ENCODE peak calls at places on chromosomes 6 and 20, in six cellular contexts. O, A, G, F, P and S are unnamed samples. For H3K4me1, the result is how much of the 10 kb centered on the place peaks cover.

GRCh38 chr20:53708129-53708968 is 114.7 kb upstream of the ZNF217 start:
- DNase-seq in O (no peak), A (no peak), G (no peak), F (no peak), P (no peak), S (no peak)

GRCh38 chr20:38672504-38672903 is 51.8 kb upstream of the SLC32A1 start:
- DNase-seq in O (no peak), A (no peak), G (no peak), F (no peak), P (no peak), S (no peak)

GRCh38 chr20:9565910-9566550 is 51.6 kb downstream of the LAMP5 start:
- DNase-seq in O (no peak), A (no peak), G (no peak), F (no peak), P (no peak), S (no peak)

GRCh38 chr20:56629464-56630085 is 469 bp downstream of the TFAP2C start:
- DNase-seq in O (no peak), A (no peak), G (no peak), F (no peak), P (no peak), S (no peak)

GRCh38 chr6:52662031-52662430 is 8.9 kb upstream of the TMEM14A start:
- DNase-seq in O (no peak), A (no peak), G (no peak), F (no peak), P (no peak), S (no peak)

GRCh38 chr6:89510393-89510792 is 77.4 kb downstream of the ANKRD6 start:
- DNase-seq in O (no peak), A (no peak), G (no peak), F (no peak), P (no peak), S (no peak)

GRCh38 chr6:16921399-16922110 is 160.3 kb upstream of the ATXN1 start:
- DNase-seq in O (no peak), A (no peak), G (no peak), F (no peak), P (no peak), S (no peak)

GRCh38 chr20:11686900-11687543 is 230.7 kb upstream of the BTBD3 start:
- DNase-seq in O (no peak), A (no peak), G (peak), F (peak), P (no peak), S (no peak)

GRCh38 chr6:138817799-138818198 is 21.9 kb downstream of the ECT2L start:
- DNase-seq in O (no peak), A (no peak), G (peak), F (no peak), P (no peak), S (no peak)

GRCh38 chr20:1469925-1470571 is 3.4 kb upstream of the NSFL1C start:
- DNase-seq in O (peak), A (peak), G (peak), F (peak), P (peak), S (peak)

GRCh38 chr6:3258201-3258600 is 546 bp upstream of the PSMG4 start:
- DNase-seq in O (no peak), A (no peak), G (no peak), F (no peak), P (no peak), S (no peak)

GRCh38 chr20:57501461-57502330 is 23.2 kb downstream of the CTCFL start:
- DNase-seq in O (no peak), A (no peak), G (no peak), F (no peak), P (no peak), S (peak)

GRCh38 chr20:8670900-8671229 is 398.0 kb upstream of the PLCB4 start:
- DNase-seq in O (no peak), A (no peak), G (no peak), F (no peak), P (no peak), S (no peak)

DNA sequence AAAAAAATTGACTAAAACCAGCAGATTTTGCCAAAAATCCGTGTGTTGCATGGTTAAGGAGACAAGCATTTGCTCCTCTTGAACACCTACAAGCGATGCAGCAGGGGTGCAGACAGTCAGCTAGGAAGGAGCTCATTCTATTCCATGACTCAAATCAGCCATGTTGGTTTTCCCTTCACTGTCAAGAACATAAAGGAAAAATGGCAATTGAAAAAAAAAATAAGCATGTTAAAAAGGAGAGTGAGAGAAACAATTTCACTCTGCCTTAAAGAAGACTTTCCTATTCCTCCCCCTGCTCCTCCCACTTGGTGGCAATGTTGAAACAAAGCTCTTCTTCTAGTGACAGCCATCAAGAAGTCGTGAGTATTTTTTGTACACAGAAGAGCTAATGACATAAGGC is 115.4 kb downstream of the MTFR2 start:
- DNase-seq in O (no peak), A (no peak), G (no peak), F (no peak), P (no peak), S (no peak)
- H3K4me1 ChIP-seq in O (under half), A (under half), G (under half), F (under half), P (under half), S (under half)

GRCh38 chr20:36155629-36155971 is 1.1 kb downstream of the EPB41L1 start:
- DNase-seq in O (no peak), A (no peak), G (no peak), F (no peak), P (no peak), S (no peak)
- H3K4me3 ChIP-seq in O (peak), A (peak), G (no peak), F (peak), P (no peak), S (no peak)

GRCh38 chr6:41976794-41977484 is 35.3 kb upstream of the CCND3 start:
- DNase-seq in O (no peak), A (peak), G (no peak), F (no peak), P (no peak), S (no peak)

GRCh38 chr6:41970436-41970846 is 28.8 kb upstream of the CCND3 start:
- DNase-seq in O (peak), A (peak), G (peak), F (no peak), P (no peak), S (no peak)

GRCh38 chr6:41974281-41974825 is 32.7 kb upstream of the CCND3 start:
- DNase-seq in O (no peak), A (no peak), G (no peak), F (no peak), P (no peak), S (peak)

GRCh38 chr6:41975276-41975675 is 33.7 kb upstream of the CCND3 start:
- DNase-seq in O (no peak), A (no peak), G (no peak), F (no peak), P (no peak), S (no peak)
- H3K4me1 ChIP-seq in O (under half), A (under half), G (under half), F (under half), P (under half), S (under half)

DNA sequence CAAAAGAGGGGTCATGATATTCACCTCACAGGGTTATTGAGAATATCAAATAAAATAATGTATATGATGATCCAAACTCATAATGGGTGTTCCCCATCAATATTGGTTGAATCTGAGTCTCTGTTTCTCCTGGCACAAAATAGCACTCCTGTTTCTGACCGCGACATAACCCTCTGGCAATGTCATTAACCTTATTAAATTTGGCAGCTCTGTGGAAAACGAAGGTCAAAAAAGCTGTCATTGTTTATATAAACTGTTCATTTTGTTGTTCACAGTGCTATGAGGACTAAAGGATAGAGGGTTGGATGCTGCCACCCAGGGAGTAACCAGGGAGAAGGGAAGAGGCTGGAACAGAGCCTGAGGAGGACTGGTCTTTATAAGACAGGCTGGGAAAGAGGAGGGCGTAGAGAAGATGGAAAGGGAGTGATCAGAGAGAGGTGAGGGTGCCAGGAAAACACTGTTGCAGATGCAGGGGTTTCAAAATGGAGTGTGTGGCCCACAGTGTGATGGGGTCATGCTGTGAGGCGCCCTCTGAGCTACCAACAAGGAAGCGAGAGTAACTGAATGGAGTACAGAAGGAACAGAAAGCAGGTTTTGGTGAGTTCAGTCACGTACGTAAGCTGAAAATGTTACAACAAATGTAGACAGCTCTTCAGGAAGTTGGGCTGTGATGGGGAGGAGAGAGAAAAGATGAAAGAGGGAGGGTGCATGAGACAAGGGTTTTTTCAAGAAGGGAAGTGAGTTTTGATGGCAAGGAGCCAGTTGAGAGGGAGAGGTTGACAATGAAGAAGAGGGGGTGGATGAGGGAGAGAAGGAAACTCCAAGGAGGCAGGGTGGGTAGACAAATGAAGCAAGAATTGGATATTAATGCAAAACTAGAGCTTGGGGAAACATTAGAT is 251.6 kb upstream of the TAB2 start:
- DNase-seq in O (no peak), A (no peak), G (no peak), F (peak), P (peak), S (peak)
- H3K4me3 ChIP-seq in O (no peak), A (no peak), G (no peak), F (no peak), P (no peak), S (no peak)

GRCh38 chr20:45506927-45507820 is 8.2 kb downstream of the SPINT3 start:
- DNase-seq in O (no peak), A (no peak), G (no peak), F (no peak), P (no peak), S (no peak)
- H3K4me1 ChIP-seq in O (under half), A (under half), G (under half), F (under half), P (under half), S (under half)

GRCh38 chr6:45717715-45718114 is 297.9 kb downstream of the CLIC5 start:
- DNase-seq in O (no peak), A (no peak), G (no peak), F (no peak), P (no peak), S (no peak)

GRCh38 chr6:45715508-45715803 is 300.2 kb downstream of the CLIC5 start:
- DNase-seq in O (no peak), A (no peak), G (no peak), F (no peak), P (no peak), S (no peak)

GRCh38 chr6:45717027-45717426 is 298.6 kb downstream of the CLIC5 start:
- DNase-seq in O (no peak), A (no peak), G (no peak), F (no peak), P (no peak), S (no peak)

GRCh38 chr6:45713981-45714685 is 301.5 kb downstream of the CLIC5 start:
- DNase-seq in O (no peak), A (no peak), G (no peak), F (no peak), P (no peak), S (no peak)

GRCh38 chr6:45714795-45715507 is 300.7 kb downstream of the CLIC5 start:
- DNase-seq in O (peak), A (peak), G (peak), F (no peak), P (peak), S (peak)
- H3K4me3 ChIP-seq in O (peak), A (no peak), G (no peak), F (no peak), P (no peak), S (no peak)

GRCh38 chr6:111803384-111803783 is 69.9 kb downstream of the FYN start:
- DNase-seq in O (no peak), A (no peak), G (no peak), F (no peak), P (no peak), S (no peak)

GRCh38 chr6:111803804-111804203 is 69.4 kb downstream of the FYN start:
- DNase-seq in O (no peak), A (no peak), G (no peak), F (no peak), P (no peak), S (no peak)

GRCh38 chr6:111802720-111803119 is 70.5 kb downstream of the FYN start:
- DNase-seq in O (no peak), A (no peak), G (no peak), F (no peak), P (no peak), S (no peak)

GRCh38 chr6:111805511-111806181 is 67.6 kb downstream of the FYN start:
- DNase-seq in O (no peak), A (no peak), G (no peak), F (no peak), P (no peak), S (peak)

DNA sequence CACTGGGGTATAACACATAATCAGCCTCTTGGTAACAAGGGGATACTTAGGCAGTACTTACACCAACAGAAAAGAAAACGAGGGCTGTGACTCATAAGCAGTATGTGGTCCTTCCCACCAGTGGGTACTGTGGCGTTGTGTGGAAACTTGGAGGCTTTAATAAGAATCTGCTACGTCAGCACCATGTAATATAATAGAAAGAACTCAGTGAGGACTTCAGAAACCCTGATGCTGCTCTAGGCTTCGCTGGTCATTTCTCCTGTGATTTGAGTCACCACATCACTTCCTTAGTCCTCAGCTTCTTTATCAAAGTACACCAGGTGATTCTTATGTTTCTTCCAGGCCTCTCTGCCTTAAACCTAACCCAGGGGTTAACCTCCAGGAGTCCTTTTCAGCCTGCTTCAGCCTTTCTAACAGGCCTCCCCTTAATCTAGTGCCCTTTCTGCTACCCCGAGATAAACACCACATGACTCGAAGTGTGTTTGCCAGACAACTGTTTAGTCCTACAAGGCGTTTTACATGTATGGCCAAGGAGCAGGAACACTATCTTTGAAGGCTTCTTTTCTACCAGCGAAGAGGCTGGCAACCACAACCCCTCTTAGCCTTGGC is 68.5 kb downstream of the FYN start:
- DNase-seq in O (peak), A (no peak), G (peak), F (no peak), P (no peak), S (no peak)
- H3K4me1 ChIP-seq in O (under half), A (under half), G (under half), F (under half), P (under half), S (half or more)

GRCh38 chr6:37558158-37558557 is 58.5 kb upstream of the CCDC167 start:
- DNase-seq in O (no peak), A (no peak), G (no peak), F (no peak), P (no peak), S (no peak)

GRCh38 chr6:37556884-37557644 is 57.4 kb upstream of the CCDC167 start:
- DNase-seq in O (no peak), A (no peak), G (no peak), F (peak), P (no peak), S (peak)

GRCh38 chr6:37558646-37559045 is 59.0 kb upstream of the CCDC167 start:
- DNase-seq in O (no peak), A (no peak), G (no peak), F (no peak), P (no peak), S (no peak)

GRCh38 chr6:37559060-37559459 is 59.4 kb upstream of the CCDC167 start:
- DNase-seq in O (no peak), A (no peak), G (no peak), F (no peak), P (no peak), S (no peak)

DNA sequence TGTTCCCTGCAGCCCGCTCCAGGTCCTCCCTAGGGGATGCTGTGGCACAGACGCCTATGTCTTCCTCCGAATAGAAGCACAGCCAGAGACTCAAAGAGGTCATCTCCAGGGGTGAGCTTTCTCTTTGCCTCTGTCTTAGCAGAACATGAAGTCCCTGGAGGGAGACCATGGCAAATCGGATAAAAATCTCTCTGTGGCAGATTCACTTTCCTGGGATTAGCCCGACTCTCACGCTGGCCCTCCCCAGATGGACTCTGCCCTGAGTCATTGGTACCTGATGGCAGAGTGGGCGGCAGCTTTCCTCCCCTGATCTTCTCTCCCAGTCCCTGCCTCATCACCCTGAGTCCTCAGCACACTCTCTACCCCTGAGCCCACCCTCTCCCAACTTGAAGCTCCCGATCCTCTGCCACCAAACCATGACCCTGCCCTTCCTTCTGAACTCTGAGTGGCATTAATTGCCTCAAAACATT is 58.0 kb upstream of the CCDC167 start:
- DNase-seq in O (no peak), A (no peak), G (no peak), F (no peak), P (no peak), S (no peak)
- H3K4me3 ChIP-seq in O (no peak), A (no peak), G (no peak), F (no peak), P (no peak), S (no peak)